ENCODE peak calls at places on chromosomes 3 and 15, in nine cellular contexts. T, L, H, R, N, K, B, S and Q are unnamed samples.

GRCh38 chr3:159322322-159322939 is 520.6 kb downstream of the MFSD1 start:
- DNase-seq in T (peak; percentile 13), L (peak; percentile 2), H (no peak), R (peak; percentile 20), N (no peak), K (peak; percentile 20), B (no peak), S (no peak), Q (no peak)

GRCh38 chr15:65183847-65184159 is 1.3 kb downstream of the CLPX start:
- DNase-seq in T (no peak), L (no peak), H (no peak), R (no peak), N (no peak), K (no peak), B (no peak), S (no peak), Q (no peak)

GRCh38 chr3:188052229-188052965 is 101.6 kb upstream of the LPP start:
- DNase-seq in T (no peak), L (no peak), H (no peak), R (peak; percentile 32), N (peak; percentile 96), K (no peak), B (peak; percentile 86), S (peak; percentile 66), Q (no peak)

GRCh38 chr3:156093966-156094365 is 26.4 kb upstream of the KCNAB1 start:
- DNase-seq in T (no peak), L (no peak), H (no peak), R (no peak), N (no peak), K (no peak), B (no peak), S (no peak), Q (no peak)

GRCh38 chr3:52430416-52430810 is 14.5 kb downstream of the SEMA3G start:
- DNase-seq in T (no peak), L (no peak), H (no peak), R (no peak), N (no peak), K (no peak), B (peak; percentile 76), S (no peak), Q (no peak)

GRCh38 chr3:179630753-179631451 is 21.9 kb upstream of the USP13 start:
- DNase-seq in T (no peak), L (no peak), H (no peak), R (no peak), N (no peak), K (no peak), B (no peak), S (no peak), Q (no peak)

GRCh38 chr3:165883866-165884478 is 46.7 kb upstream of the BCHE start:
- DNase-seq in T (no peak), L (no peak), H (no peak), R (no peak), N (no peak), K (no peak), B (no peak), S (no peak), Q (no peak)

GRCh38 chr3:143237036-143237688 is 117.6 kb downstream of the CHST2 start:
- DNase-seq in T (no peak), L (no peak), H (no peak), R (no peak), N (no peak), K (peak; percentile 20), B (no peak), S (no peak), Q (peak; percentile 77)

GRCh38 chr3:111737056-111737711 is 121.9 kb upstream of the PHLDB2 start:
- DNase-seq in T (no peak), L (no peak), H (no peak), R (no peak), N (no peak), K (no peak), B (no peak), S (no peak), Q (no peak)

GRCh38 chr3:79081285-79081684 is 686.5 kb downstream of the ROBO1 start:
- DNase-seq in T (no peak), L (no peak), H (no peak), R (no peak), N (no peak), K (no peak), B (no peak), S (no peak), Q (no peak)

GRCh38 chr3:55626284-55626675 is 139.2 kb upstream of the WNT5A start:
- DNase-seq in T (no peak), L (no peak), H (no peak), R (no peak), N (no peak), K (peak; percentile 61), B (no peak), S (no peak), Q (no peak)

DNA sequence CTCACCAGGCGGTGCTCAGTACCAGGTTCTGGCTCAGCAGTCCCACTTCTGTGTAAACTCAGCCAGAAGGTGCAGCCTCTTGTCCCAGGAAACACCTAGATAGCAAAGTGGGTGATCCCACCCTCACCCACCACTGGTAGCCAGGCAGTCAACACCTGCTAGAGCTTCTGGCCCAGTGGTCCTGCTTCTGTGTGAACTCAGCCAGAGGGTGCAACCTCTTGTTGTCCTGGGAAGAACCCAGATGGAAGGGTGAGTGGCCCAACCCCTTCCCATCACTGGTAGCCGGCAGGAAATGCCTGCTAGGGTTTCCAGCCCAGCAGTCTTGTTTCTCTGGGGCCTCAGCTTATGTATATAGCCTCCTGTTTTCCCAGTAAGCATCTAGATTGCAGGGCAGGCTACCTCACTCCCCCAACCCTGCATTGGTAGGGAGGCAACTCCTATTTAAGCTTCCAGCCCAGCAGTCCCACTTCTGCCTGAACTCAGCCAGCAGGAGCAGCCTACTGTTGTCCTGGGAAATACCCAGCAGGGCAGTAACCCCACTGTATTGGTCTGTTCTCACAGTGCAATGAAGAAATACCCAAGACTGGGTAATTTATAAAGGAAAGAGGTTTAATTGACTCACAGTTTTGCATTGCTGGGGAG is 110.5 kb downstream of the DTWD1 start:
- DNase-seq in T (no peak), L (no peak), H (no peak), R (no peak), N (no peak), K (no peak), B (no peak), S (no peak), Q (no peak)
- H3K4me3 ChIP-seq in T (no peak overlapping the region), L (no peak overlapping the region), H (no peak overlapping the region), R (no peak overlapping the region), N (no peak overlapping the region), K (no peak overlapping the region), B (no peak overlapping the region), S (no peak overlapping the region), Q (no peak overlapping the region)

GRCh38 chr3:49929333-49930240 is at the start of gene MON1A:
- DNase-seq in T (peak; percentile 57), L (peak; percentile 44), H (peak; percentile 98), R (peak; percentile 82), N (peak; percentile 96), K (peak; percentile 90), B (peak; percentile 99), S (peak; percentile 93), Q (peak; percentile 29)
- TF ChIP-seq CTCF in T (peak; percentile 49), L (peak; percentile 31), H (peak; percentile 26), R (peak; percentile 16), N (no peak), K (peak; percentile 16), B (no peak), S (peak; percentile 49), Q (peak; percentile 33)

GRCh38 chr15:90400005-90400758 is 12.1 kb downstream of the IQGAP1 start:
- DNase-seq in T (no peak), L (no peak), H (no peak), R (no peak), N (no peak), K (no peak), B (no peak), S (no peak), Q (no peak)
- H3K4me3 ChIP-seq in T (peak overlapping the region; percentile 46), L (no peak overlapping the region), H (no peak overlapping the region), R (no peak overlapping the region), N (no peak overlapping the region), K (peak overlapping the region; percentile 14), B (no peak overlapping the region), S (no peak overlapping the region), Q (no peak overlapping the region)

DNA sequence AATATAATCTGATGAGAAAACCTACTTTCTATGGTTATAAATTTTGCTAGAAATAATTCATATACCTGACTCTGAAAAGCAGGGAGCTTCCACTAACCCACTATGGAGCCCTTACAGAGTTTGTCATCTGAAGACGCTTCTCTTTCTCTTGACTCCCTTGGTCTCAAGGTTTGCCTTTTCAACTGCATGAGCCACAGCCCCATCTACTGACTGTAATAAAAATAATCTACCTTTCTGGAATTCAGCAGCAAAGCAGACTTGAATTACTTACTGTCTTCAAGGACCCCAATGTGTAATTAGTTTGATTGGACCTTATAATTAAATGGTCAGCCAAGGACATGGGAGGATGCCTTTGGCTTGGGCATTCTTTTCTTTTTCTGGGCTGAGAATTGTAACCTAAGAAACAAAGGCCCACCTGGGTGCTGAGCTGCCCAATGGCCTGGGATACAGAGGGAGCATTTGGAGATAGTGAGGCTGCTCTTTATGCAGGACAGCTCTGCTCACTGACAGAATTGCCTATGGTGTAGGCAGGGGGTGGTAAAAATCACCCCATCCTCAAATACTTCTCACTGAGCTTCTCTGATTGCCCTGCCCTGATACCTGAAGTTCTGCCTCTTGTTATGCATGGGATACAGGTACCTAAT is 178.6 kb upstream of the TRIM42 start:
- DNase-seq in T (no peak), L (no peak), H (no peak), R (no peak), N (no peak), K (peak; percentile 5), B (no peak), S (no peak), Q (no peak)
- TF ChIP-seq CTCF in T (peak; percentile 61), L (no peak), H (peak; percentile 37), R (no peak), N (peak; percentile 23), K (peak; percentile 37), B (no peak), S (peak; percentile 44), Q (peak; percentile 41)